ENCODE peak calls at places on chromosomes 13 and 19, in nine cellular contexts. R is cardiac muscle cell, E is MM.1S, W is iPS DF 6.9, G is heart right ventricle, T is right atrium auricular region, I is colonic mucosa, P is heart left ventricle, U is thoracic aorta. O is an unnamed sample.

GRCh38 chr13:78736142-78736541 is 77.2 kb upstream of the OBI1 start:
- DNase-seq in R (peak; percentile 17), E (no peak), G (no peak), I (no peak), T (no peak), U (no peak), P (no peak), W (no peak), O (no peak)

GRCh38 chr19:42477117-42477516 is 34.4 kb upstream of the CXCL17 start:
- DNase-seq in R (no peak), G (no peak), T (no peak), I (no peak), W (no peak), E (no peak), U (no peak), P (no peak), O (no peak)

GRCh38 chr13:114058051-114058867 is 74.2 kb downstream of the RASA3 start:
- DNase-seq in I (no peak), R (no peak), U (no peak), T (no peak), P (no peak), W (no peak), G (no peak), E (no peak), O (no peak)

GRCh38 chr19:3396881-3397265 is 30.5 kb downstream of the NFIC start:
- DNase-seq in U (no peak), W (no peak), I (no peak), G (no peak), T (no peak), R (no peak), E (no peak), P (no peak), O (no peak)

GRCh38 chr19:14062558-14062855 is 631 bp upstream of the PALM3 start:
- DNase-seq in G (no peak), U (no peak), P (no peak), R (no peak), T (no peak), W (no peak), E (no peak), I (no peak), O (no peak)

GRCh38 chr19:33499248-33499647 is 22.3 kb downstream of the PEPD start:
- DNase-seq in E (no peak), P (no peak), U (no peak), W (no peak), G (no peak), R (no peak), I (no peak), T (no peak), O (no peak)

GRCh38 chr19:44738603-44739585 is 9.6 kb upstream of the BCL3 start:
- DNase-seq in W (no peak), P (no peak), T (no peak), G (no peak), R (no peak), I (peak; percentile 68), E (no peak), U (no peak), O (no peak)

GRCh38 chr19:38869160-38869835 is 8.8 kb downstream of the RINL start:
- DNase-seq in P (no peak), U (no peak), T (no peak), I (peak; percentile 41), E (no peak), W (no peak), R (no peak), G (no peak), O (no peak)

GRCh38 chr13:41017744-41018582 is 1.2 kb downstream of the ELF1 start:
- DNase-seq in I (no peak), E (no peak), U (no peak), G (no peak), R (no peak), T (no peak), W (no peak), P (no peak), O (no peak)

GRCh38 chr13:44298314-44298713 is 75.3 kb upstream of the SERP2 start:
- DNase-seq in E (no peak), P (no peak), U (no peak), W (no peak), R (no peak), G (no peak), I (no peak), T (no peak), O (no peak)

GRCh38 chr13:54687173-54687572 is 1658.6 kb downstream of the OLFM4 start:
- DNase-seq in G (no peak), R (no peak), W (no peak), P (no peak), U (no peak), I (no peak), E (no peak), T (no peak), O (no peak)

GRCh38 chr13:40495620-40496001 is 170.8 kb downstream of the FOXO1 start:
- DNase-seq in R (no peak), E (no peak), U (no peak), I (no peak), P (no peak), T (no peak), G (no peak), W (no peak), O (no peak)

GRCh38 chr19:10751109-10751972 is 33.5 kb downstream of the DNM2 start:
- DNase-seq in U (no peak), T (no peak), G (no peak), P (peak; percentile 53), R (no peak), E (no peak), I (peak; percentile 72), W (no peak), O (no peak)

GRCh38 chr13:84588023-84588422 is 705.7 kb upstream of the SLITRK1 start:
- DNase-seq in R (no peak), G (no peak), P (no peak), E (no peak), W (no peak), T (no peak), U (no peak), I (no peak), O (no peak)

GRCh38 chr13:94312511-94313191 is 166.8 kb downstream of the DCT start:
- DNase-seq in G (no peak), R (no peak), W (no peak), T (no peak), I (no peak), U (no peak), E (peak; percentile 84), P (no peak), O (no peak)

GRCh38 chr19:50252887-50253268 is 49.5 kb downstream of the MYH14 start:
- DNase-seq in E (no peak), R (no peak), G (no peak), U (no peak), I (no peak), T (no peak), W (no peak), P (no peak), O (no peak)

GRCh38 chr19:50500060-50500752 is 10.8 kb downstream of the JOSD2 start:
- DNase-seq in P (peak; percentile 86), R (no peak), E (no peak), U (no peak), G (peak; percentile 81), W (no peak), I (no peak), T (no peak), O (peak; percentile 92)

GRCh38 chr19:11949201-11949600 is 15.6 kb upstream of the ZNF763 start:
- DNase-seq in R (no peak), I (no peak), G (no peak), E (no peak), P (no peak), T (no peak), W (no peak), U (no peak), O (no peak)

GRCh38 chr13:64333888-64334287 is 2896.2 kb downstream of the PCDH9 start:
- DNase-seq in W (no peak), G (no peak), U (no peak), I (no peak), P (no peak), T (no peak), R (no peak), E (no peak), O (no peak)

DNA sequence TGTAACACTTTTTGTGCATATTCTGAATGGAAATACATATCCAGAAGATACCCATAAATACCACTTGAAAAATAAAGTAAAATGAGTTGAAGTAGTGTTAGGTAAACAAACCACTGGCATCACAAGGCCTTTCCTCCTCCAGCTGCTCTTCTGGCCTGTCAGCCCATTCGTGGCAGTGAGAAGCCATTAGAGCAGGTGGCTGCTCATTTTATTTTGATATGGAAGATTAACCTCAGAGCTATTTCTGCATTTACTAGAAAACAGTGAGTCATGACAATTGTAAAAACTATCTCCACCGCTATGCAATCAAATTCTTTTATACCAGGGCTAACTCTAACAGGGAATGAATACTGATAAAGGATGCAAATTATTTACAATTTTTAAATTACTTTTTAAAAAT is 2898.1 kb downstream of the PCDH9 start:
- DNase-seq in P (no peak), I (no peak), W (no peak), E (no peak), G (no peak), T (no peak), R (no peak), U (no peak), O (no peak)
- H3K27ac ChIP-seq in P (no peak overlapping the region), I (no peak overlapping the region), W (no peak overlapping the region), E (no peak overlapping the region), G (no peak overlapping the region), T (no peak overlapping the region), R (no peak overlapping the region), U (no peak overlapping the region), O (no peak overlapping the region)

GRCh38 chr19:1123381-1123780 is 19.6 kb downstream of the GPX4 start:
- DNase-seq in W (no peak), U (no peak), E (no peak), G (no peak), T (no peak), I (no peak), R (no peak), P (no peak), O (peak; percentile 50)
- H3K36me3 ChIP-seq in W (peaks cover 22% of the 10 kb centered on the region), U (peaks cover 84% of the 10 kb centered on the region), E (peaks cover 12% of the 10 kb centered on the region), G (peaks cover 21% of the 10 kb centered on the region), T (peaks cover 97% of the 10 kb centered on the region), I (peaks cover 57% of the 10 kb centered on the region), R (peaks cover 3% of the 10 kb centered on the region), P (peaks cover 90% of the 10 kb centered on the region), O (peaks cover 97% of the 10 kb centered on the region)

GRCh38 chr13:110539894-110540293 is 21.6 kb downstream of the RAB20 start:
- DNase-seq in T (no peak), U (no peak), P (no peak), I (no peak), W (no peak), G (no peak), R (no peak), E (no peak), O (no peak)
- H3K4me1 ChIP-seq in T (no peaks in the 10 kb centered on the region), U (peaks cover 39% of the 10 kb centered on the region), P (peaks cover 31% of the 10 kb centered on the region), I (peaks cover 23% of the 10 kb centered on the region), W (no peaks in the 10 kb centered on the region), G (peaks cover 54% of the 10 kb centered on the region), R (peaks cover 13% of the 10 kb centered on the region), E (no peaks in the 10 kb centered on the region), O (peaks cover 3% of the 10 kb centered on the region)

DNA sequence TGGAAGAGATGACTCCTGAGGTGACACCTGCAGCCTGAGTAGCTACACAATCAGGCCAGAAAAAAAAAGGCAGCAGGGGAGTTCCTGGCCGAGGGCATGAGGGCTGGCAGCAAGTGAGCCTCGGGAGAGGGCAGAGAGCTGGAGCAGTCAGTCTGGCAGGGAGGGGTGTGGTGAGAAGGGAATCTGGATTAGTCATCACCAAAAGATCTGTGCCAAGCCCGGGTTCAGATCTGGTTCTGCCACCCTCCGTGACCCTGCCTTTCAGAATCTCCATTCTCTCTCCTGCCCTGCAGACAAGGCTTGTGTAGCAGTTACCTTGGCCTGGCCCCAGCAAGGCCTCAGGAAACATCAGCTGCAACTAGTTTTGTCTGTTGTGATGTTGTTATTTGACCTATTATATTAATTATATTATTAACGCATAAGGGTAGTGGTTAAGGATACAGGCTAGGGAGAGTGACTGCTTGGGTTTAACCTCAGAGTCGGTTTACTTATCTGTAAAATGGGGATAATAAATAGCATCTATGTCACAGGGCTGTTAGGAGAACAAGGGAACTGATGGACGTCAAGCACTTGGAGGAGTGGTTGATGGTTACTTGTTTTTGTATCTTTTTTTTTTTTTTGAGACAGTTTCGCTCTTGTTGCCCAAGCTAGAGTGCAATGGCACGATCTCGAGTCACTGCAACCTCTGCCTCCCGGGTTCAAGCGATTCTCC is 2.7 kb upstream of the CAPNS1 start:
- DNase-seq in R (peak; percentile 51), W (no peak), T (peak; percentile 70), G (peak; percentile 63), P (peak; percentile 60), E (peak; percentile 35), I (peak; percentile 84), U (peak; percentile 61), O (peak; percentile 53)
- H3K27ac ChIP-seq in R (no peak overlapping the region), W (no peak overlapping the region), T (peak overlapping the region; percentile 50), G (no peak overlapping the region), P (peak overlapping the region; percentile 68), E (peak overlapping the region; percentile 85), I (peak overlapping the region; percentile 68), U (peak overlapping the region; percentile 90), O (peak overlapping the region; percentile 65)

O was measured in psoas muscle.